ENCODE peak calls at places on chromosomes 4 and X, in four cellular contexts. R is SK-N-SH, I is K562, H is HepG2. A is an unnamed sample.

GRCh38 chrX:15751160-15751819 is 13.2 kb downstream of the CA5B start:
- DNase-seq in R (no peak), I (no peak), H (no peak), A (no peak)

GRCh38 chr4:113407409-113407808 is 354.1 kb downstream of the CAMK2D start:
- DNase-seq in H (no peak), I (no peak), R (no peak), A (no peak)

GRCh38 chr4:54230479-54231418 is 1.7 kb downstream of the PDGFRA start:
- DNase-seq in I (no peak), R (peak), H (no peak), A (no peak)

GRCh38 chr4:79141530-79141929 is 184.3 kb downstream of the NAA11 start:
- DNase-seq in R (no peak), I (peak), H (peak), A (no peak)

GRCh38 chr4:110959041-110959643 is 336.3 kb upstream of the PITX2 start:
- DNase-seq in I (no peak), R (no peak), H (peak), A (no peak)

GRCh38 chr4:23857353-23857752 is 32.5 kb downstream of the PPARGC1A start:
- DNase-seq in R (no peak), I (no peak), H (peak), A (no peak)

GRCh38 chrX:147550217-147550616 is 361.5 kb upstream of the FMR1 start:
- DNase-seq in R (peak), I (peak), H (peak), A (no peak)

GRCh38 chrX:48786341-48786800 is at the start of gene GATA1:
- DNase-seq in H (no peak), R (peak), I (peak), A (no peak)

GRCh38 chrX:16042980-16043379 is 80.4 kb upstream of the GRPR start:
- DNase-seq in I (no peak), R (no peak), H (no peak), A (no peak)

GRCh38 chr4:60726779-60727178 is 473.3 kb upstream of the ADGRL3 start:
- DNase-seq in I (no peak), R (peak), H (no peak), A (no peak)

GRCh38 chrX:47501226-47502071 is 18.4 kb upstream of the ZNF41 start:
- DNase-seq in H (no peak), I (no peak), R (no peak), A (no peak)

GRCh38 chrX:3549442-3549875 is 164.0 kb downstream of the PRKX start:
- DNase-seq in R (peak), H (no peak), I (no peak), A (no peak)

GRCh38 chr4:108148316-108148715 is 20.4 kb downstream of the LEF1 start:
- DNase-seq in R (no peak), I (peak), H (no peak), A (no peak)
- TF ChIP-seq JUND in R (no peak), I (peak), H (no peak), A (no peak)

DNA sequence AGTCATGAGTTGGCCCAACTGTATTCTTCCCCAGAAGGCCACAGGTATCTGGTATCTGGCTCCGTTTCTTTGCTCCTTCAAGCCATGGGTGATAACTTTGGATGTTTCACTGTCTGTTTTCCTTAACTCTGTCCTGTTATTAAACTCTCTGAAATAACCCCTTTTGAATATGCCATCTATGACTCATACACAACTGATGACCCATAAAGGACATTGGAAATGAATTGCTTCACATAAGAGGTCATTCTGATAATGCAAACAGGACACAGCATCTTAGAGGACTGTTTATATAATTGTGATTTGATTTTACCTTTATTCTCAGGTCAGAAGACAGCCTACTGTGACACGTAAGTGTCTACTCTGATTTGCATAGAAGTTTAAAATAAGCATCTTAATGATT is 227.7 kb downstream of the VEGFC start:
- DNase-seq in I (no peak), H (no peak), R (no peak), A (no peak)
- TF ChIP-seq ELF1 in I (no peak), H (no peak), R (no peak), A (no peak)

GRCh38 chr4:105473340-105474109 is at the start of gene PPA2:
- DNase-seq in I (peak), R (peak), H (peak), A (peak)

GRCh38 chr4:105471566-105472176 is 2.2 kb downstream of the PPA2 start:
- DNase-seq in R (peak), H (peak), I (peak), A (peak)

GRCh38 chr4:105472871-105473339 is 957 bp downstream of the PPA2 start:
- DNase-seq in R (peak), H (no peak), I (no peak), A (no peak)

DNA sequence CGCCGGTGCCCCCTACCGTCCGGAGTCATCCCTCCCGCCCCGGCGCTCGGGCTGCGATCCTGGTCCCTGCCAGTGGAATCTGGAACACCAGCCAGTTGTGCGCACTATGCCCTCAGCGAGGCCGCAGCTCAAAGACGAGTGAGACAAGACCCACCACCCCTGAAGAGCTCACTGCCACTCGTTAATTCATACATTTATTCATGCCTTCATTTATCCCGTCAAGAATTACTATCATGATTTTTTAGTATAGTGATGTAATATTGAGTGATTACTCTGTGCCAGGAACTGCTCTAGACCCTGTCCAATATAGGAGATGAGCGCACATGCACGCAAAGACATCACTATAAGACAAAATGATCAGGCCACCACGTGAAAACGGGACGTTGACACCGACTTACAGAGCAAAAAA is 252 bp upstream of the PPA2 start:
- DNase-seq in R (no peak), I (no peak), H (no peak), A (no peak)
- TF ChIP-seq JUND in R (no peak), I (no peak), H (no peak), A (no peak)

GRCh38 chrX:149910178-149910695 is 19.1 kb upstream of the HSFX4 start:
- DNase-seq in I (no peak), R (no peak), H (no peak), A (no peak)
- TF ChIP-seq ELF1 in I (no peak), R (no peak), H (no peak), A (no peak)

GRCh38 chr4:119302073-119302832 is 19.7 kb downstream of the FABP2 start:
- DNase-seq in R (no peak), H (no peak), I (no peak), A (no peak)
- TF ChIP-seq JUND in R (no peak), H (no peak), I (no peak), A (no peak)

A was measured in HCT116.